ENCODE peak calls at places on chromosomes 16 and 17, in five cellular contexts. L is activated naive CD8-positive, alpha-beta T cell treated with anti-CD3 and anti-CD28 coated beads, Interleukin-2, amount 50 U/mL, for 24 hours; C is cardiac muscle cell; X is amygdala; Q is GM04504. U is an unnamed sample.
A peak's percentile ranks its signal among the peaks of the same experiment; 100 is the strongest.

GRCh38 chr17:32523017-32523680 is 36.4 kb downstream of the CDK5R1 start:
- DNase-seq in L (peak; percentile 66), C (no peak), X (no peak), Q (no peak), U (no peak)

GRCh38 chr17:29661220-29661619 is 38.5 kb upstream of the CORO6 start:
- DNase-seq in L (no peak), C (no peak), X (no peak), Q (no peak), U (no peak)

GRCh38 chr16:66121466-66121865 is 245.0 kb upstream of the CDH5 start:
- DNase-seq in L (no peak), C (no peak), X (no peak), Q (no peak), U (no peak)

GRCh38 chr16:12268602-12269001 is 292.1 kb downstream of the SNX29 start:
- DNase-seq in L (no peak), C (peak; percentile 55), X (no peak), Q (no peak), U (no peak)

GRCh38 chr16:4175849-4176248 is 59.6 kb upstream of the ADCY9 start:
- DNase-seq in L (no peak), C (no peak), X (no peak), Q (no peak), U (no peak)

GRCh38 chr16:23464196-23464595 is 11.2 kb upstream of the COG7 start:
- DNase-seq in L (no peak), C (no peak), X (peak; percentile 20), Q (no peak), U (peak; percentile 10)

GRCh38 chr17:69588739-69589334 is 174.3 kb downstream of the MAP2K6 start:
- DNase-seq in L (no peak), C (no peak), X (no peak), Q (no peak), U (no peak)

GRCh38 chr17:7218166-7218565 is 1.5 kb downstream of the DLG4 start:
- DNase-seq in L (peak; percentile 24), C (peak; percentile 64), X (no peak), Q (no peak), U (no peak)

GRCh38 chr16:31335431-31335830 is 19.5 kb upstream of the ITGAX start:
- DNase-seq in L (no peak), C (no peak), X (no peak), Q (no peak), U (no peak)

GRCh38 chr16:9645911-9646310 is 536.3 kb downstream of the GRIN2A start:
- DNase-seq in L (no peak), C (no peak), X (no peak), Q (no peak), U (no peak)

GRCh38 chr16:19294156-19294649 is 8.7 kb downstream of the CLEC19A start:
- DNase-seq in L (peak; percentile 23), C (no peak), X (peak; percentile 40), Q (no peak), U (peak; percentile 44)

GRCh38 chr17:40515491-40516041 is 14.1 kb upstream of the TNS4 start:
- DNase-seq in L (peak; percentile 57), C (no peak), X (no peak), Q (no peak), U (no peak)

GRCh38 chr16:53417011-53417410 is 17.3 kb upstream of the RBL2 start:
- DNase-seq in L (no peak), C (no peak), X (no peak), Q (peak; percentile 26), U (no peak)

GRCh38 chr16:1494129-1494640 is 1.0 kb downstream of the TELO2 start:
- DNase-seq in L (no peak), C (peak; percentile 47), X (no peak), Q (peak; percentile 56), U (no peak)

GRCh38 chr16:77221482-77221881 is 22.3 kb downstream of the SYCE1L start:
- DNase-seq in L (no peak), C (no peak), X (no peak), Q (no peak), U (no peak)

GRCh38 chr17:49995055-49995738 is at the start of gene DLX3:
- DNase-seq in L (peak; percentile 40), C (peak; percentile 90), X (no peak), Q (peak; percentile 40), U (peak; percentile 7)

GRCh38 chr16:29820271-29820701 is at the start of gene MVP:
- DNase-seq in L (peak; percentile 54), C (no peak), X (peak; percentile 53), Q (no peak), U (peak; percentile 56)

GRCh38 chr16:78763821-78764440 is 664.5 kb downstream of the WWOX start:
- DNase-seq in L (no peak), C (no peak), X (no peak), Q (no peak), U (peak; percentile 9)

GRCh38 chr16:11407047-11407982 is 62.1 kb downstream of the RMI2 start:
- DNase-seq in L (peak; percentile 71), C (peak; percentile 65), X (no peak), Q (peak; percentile 46), U (no peak)

GRCh38 chr17:40355123-40355803 is 9.3 kb downstream of the GJD3 start:
- DNase-seq in L (peak; percentile 87), C (peak; percentile 70), X (peak; percentile 35), Q (no peak), U (peak; percentile 55)

GRCh38 chr17:72187544-72187943 is 66.7 kb downstream of the SOX9 start:
- DNase-seq in L (no peak), C (no peak), X (no peak), Q (no peak), U (peak; percentile 10)

GRCh38 chr17:5832886-5833285 is 237.3 kb upstream of the WSCD1 start:
- DNase-seq in L (no peak), C (no peak), X (no peak), Q (peak; percentile 26), U (no peak)

GRCh38 chr16:76226481-76226880 is 50.7 kb upstream of the CNTNAP4 start:
- DNase-seq in L (no peak), C (no peak), X (no peak), Q (no peak), U (no peak)